ENCODE peak calls at places on chromosomes 3 and 15, in eight cellular contexts. U, T, I, J, Q, K, E and D are unnamed samples.
A peak's percentile ranks its signal among the peaks of the same experiment; 100 is the strongest.

GRCh38 chr15:53197426-53197839 is 407.3 kb upstream of the ONECUT1 start:
- DNase-seq in K (no peak), E (peak; percentile 63), J (no peak), U (peak; percentile 41), I (peak; percentile 51), Q (peak; percentile 87), T (peak; percentile 83), D (peak; percentile 63)

GRCh38 chr3:84692261-84692660 is 266.5 kb upstream of the CADM2 start:
- DNase-seq in U (no peak), T (no peak), K (no peak), J (no peak), Q (no peak), I (no peak), E (no peak), D (no peak)

GRCh38 chr3:50120364-50121095 is 31.8 kb downstream of the RBM5 start:
- DNase-seq in I (no peak), K (no peak), U (no peak), Q (no peak), J (no peak), E (no peak), T (no peak), D (no peak)

GRCh38 chr3:123535580-123535979 is 49.3 kb downstream of the HACD2 start:
- DNase-seq in T (no peak), I (peak; percentile 44), U (no peak), K (no peak), Q (no peak), J (no peak), E (no peak), D (no peak)

GRCh38 chr15:22895465-22896190 is 57.2 kb downstream of the NIPA2 start:
- DNase-seq in T (peak; percentile 62), U (no peak), J (peak; percentile 61), K (no peak), E (peak; percentile 60), Q (no peak), I (no peak), D (no peak)

GRCh38 chr3:171871392-171872274 is 28.5 kb downstream of the TMEM212 start:
- DNase-seq in U (no peak), E (no peak), T (no peak), I (no peak), Q (no peak), K (no peak), J (no peak), D (no peak)

GRCh38 chr3:32334675-32335074 is 57.0 kb upstream of the CMTM7 start:
- DNase-seq in E (no peak), K (peak; percentile 61), I (no peak), U (no peak), Q (peak; percentile 50), J (no peak), T (no peak), D (no peak)

GRCh38 chr3:149179225-149179624 is 42.4 kb downstream of the CP start:
- DNase-seq in U (no peak), I (peak; percentile 47), T (no peak), K (no peak), E (no peak), J (no peak), Q (no peak), D (no peak)

GRCh38 chr15:31080618-31081017 is 20.9 kb downstream of the TRPM1 start:
- DNase-seq in T (peak; percentile 79), Q (peak; percentile 91), J (no peak), U (peak; percentile 32), I (peak; percentile 76), K (peak; percentile 33), E (peak; percentile 81), D (peak; percentile 32)

GRCh38 chr15:93239591-93239990 is 150.6 kb upstream of the RGMA start:
- DNase-seq in E (no peak), Q (no peak), K (no peak), I (no peak), J (no peak), T (no peak), U (no peak), D (no peak)

GRCh38 chr3:87145553-87145952 is 81.6 kb upstream of the CHMP2B start:
- DNase-seq in K (no peak), U (no peak), J (no peak), I (peak; percentile 37), Q (peak; percentile 85), T (no peak), E (no peak), D (peak; percentile 42)

GRCh38 chr3:101999177-101999778 is 150.0 kb downstream of the NFKBIZ start:
- DNase-seq in I (no peak), Q (no peak), K (no peak), T (no peak), J (no peak), U (no peak), E (no peak), D (no peak)

GRCh38 chr3:88462241-88462640 is 312.5 kb downstream of the C3orf38 start:
- DNase-seq in U (no peak), Q (no peak), E (no peak), K (no peak), T (no peak), J (no peak), I (peak; percentile 0), D (no peak)

GRCh38 chr3:148601766-148602685 is 95.7 kb upstream of the AGTR1 start:
- DNase-seq in I (no peak), T (peak; percentile 69), Q (no peak), U (no peak), E (no peak), K (no peak), J (no peak), D (no peak)

GRCh38 chr3:102736961-102737304 is 302.1 kb downstream of the ZPLD1 start:
- DNase-seq in T (no peak), U (no peak), I (no peak), E (no peak), K (no peak), Q (no peak), J (no peak), D (no peak)

GRCh38 chr15:98292442-98293240 is 332.1 kb downstream of the ARRDC4 start:
- DNase-seq in I (peak; percentile 12), T (peak; percentile 68), K (no peak), E (peak; percentile 38), Q (peak; percentile 90), J (no peak), U (peak; percentile 16), D (peak; percentile 35)

GRCh38 chr3:12954891-12955650 is 113.7 kb upstream of the RPL32 start:
- DNase-seq in I (peak; percentile 12), Q (no peak), T (peak; percentile 49), E (peak; percentile 83), J (peak; percentile 72), U (peak; percentile 82), K (peak; percentile 22), D (no peak)

DNA sequence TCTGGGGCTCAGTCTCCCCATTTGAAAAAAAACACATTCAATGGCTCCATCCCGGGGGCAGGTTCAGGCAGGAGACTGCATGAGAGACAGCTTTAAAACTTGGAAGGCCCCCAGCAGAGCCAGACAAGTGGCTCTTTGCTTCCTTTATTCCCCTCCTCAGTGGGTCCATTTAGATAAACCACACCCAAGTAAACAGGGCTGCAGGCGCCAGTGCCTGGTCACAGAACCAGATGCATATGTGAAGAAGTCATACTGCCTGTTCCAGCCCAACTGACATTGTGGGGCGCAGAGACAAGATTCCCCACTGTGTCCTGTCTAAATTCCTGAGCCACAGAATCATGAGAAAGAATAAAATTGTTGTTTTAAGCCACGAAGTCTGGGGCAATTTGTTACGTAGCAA is 9.0 kb downstream of the FBN1 start:
- DNase-seq in T (no peak), J (no peak), K (no peak), E (no peak), U (no peak), I (no peak), Q (no peak), D (no peak)
- H3K27ac ChIP-seq in T (no peak overlapping the region), J (no peak overlapping the region), K (no peak overlapping the region), E (no peak overlapping the region), U (no peak overlapping the region), I (no peak overlapping the region), Q (no peak overlapping the region), D (no peak overlapping the region)

GRCh38 chr3:125002834-125003368 is 52.9 kb downstream of the HEG1 start:
- DNase-seq in J (no peak), E (no peak), T (no peak), Q (no peak), U (no peak), K (no peak), I (no peak), D (no peak)

GRCh38 chr3:125003369-125003853 is 52.4 kb downstream of the HEG1 start:
- DNase-seq in K (no peak), I (peak; percentile 78), Q (no peak), J (no peak), T (peak; percentile 77), E (no peak), U (peak; percentile 77), D (peak; percentile 91)

GRCh38 chr3:125000661-125001060 is 55.1 kb downstream of the HEG1 start:
- DNase-seq in U (no peak), Q (no peak), J (no peak), E (no peak), I (no peak), K (no peak), T (no peak), D (no peak)

GRCh38 chr3:125002414-125002811 is 53.4 kb downstream of the HEG1 start:
- DNase-seq in I (no peak), K (no peak), T (no peak), Q (no peak), J (no peak), E (no peak), U (no peak), D (no peak)

GRCh38 chr3:125001557-125002413 is 54.0 kb downstream of the HEG1 start:
- DNase-seq in E (no peak), Q (no peak), T (peak; percentile 61), I (no peak), U (no peak), J (no peak), K (no peak), D (no peak)
- H3K27ac ChIP-seq in E (no peak overlapping the region), Q (no peak overlapping the region), T (peak overlapping the region; percentile 94), I (peak overlapping the region; percentile 72), U (no peak overlapping the region), J (no peak overlapping the region), K (peak overlapping the region; percentile 30), D (no peak overlapping the region)

GRCh38 chr15:89794627-89795241 is 18.6 kb downstream of the MESP2 start:
- DNase-seq in Q (no peak), I (peak; percentile 89), K (no peak), U (no peak), J (no peak), E (no peak), T (no peak), D (no peak)
- H3K27ac ChIP-seq in Q (no peak overlapping the region), I (no peak overlapping the region), K (no peak overlapping the region), U (no peak overlapping the region), J (peak overlapping the region; percentile 35), E (no peak overlapping the region), T (no peak overlapping the region), D (no peak overlapping the region)

DNA sequence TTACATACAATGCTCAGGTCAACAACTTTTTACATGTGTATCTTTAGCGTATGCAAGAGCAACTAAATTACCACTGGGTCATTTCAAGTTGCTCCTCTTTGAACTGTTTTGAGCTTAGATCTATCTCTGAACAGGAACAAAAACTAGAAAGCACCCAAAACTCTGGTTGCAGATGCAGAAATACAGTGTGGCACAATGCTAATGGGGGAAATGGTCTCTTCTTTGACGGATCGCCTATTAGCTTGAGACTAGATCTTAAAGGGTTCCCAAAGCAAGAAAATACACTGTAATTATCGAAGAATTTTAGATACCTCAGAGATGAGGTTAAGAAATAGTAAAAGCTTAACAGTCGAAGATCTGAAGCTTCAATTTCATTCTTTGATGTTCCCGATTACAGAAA is 864 bp downstream of the PPP1R2 start:
- DNase-seq in J (no peak), E (no peak), Q (no peak), U (no peak), K (no peak), T (no peak), I (peak; percentile 6), D (peak; percentile 25)
- H3K27ac ChIP-seq in J (no peak overlapping the region), E (peak overlapping the region; percentile 97), Q (no peak overlapping the region), U (peak overlapping the region; percentile 98), K (peak overlapping the region; percentile 92), T (peak overlapping the region; percentile 95), I (peak overlapping the region; percentile 14), D (no peak overlapping the region)

GRCh38 chr3:38453075-38453913 is at the start of gene ACVR2B:
- DNase-seq in U (peak; percentile 91), J (peak; percentile 88), Q (peak; percentile 94), T (peak; percentile 96), E (peak; percentile 94), I (peak; percentile 85), K (peak; percentile 66), D (peak; percentile 80)
- H3K27ac ChIP-seq in U (peak within 1 kb of the TSS; percentile 96), J (peak within 1 kb of the TSS; percentile 98), Q (no peak within 1 kb of the TSS), T (peak within 1 kb of the TSS; percentile 93), E (peak within 1 kb of the TSS; percentile 88), I (peak within 1 kb of the TSS; percentile 90), K (peak within 1 kb of the TSS; percentile 32), D (peak within 1 kb of the TSS; percentile 86)